ENCODE peak calls at places on chromosomes 2 and 18, in four cellular contexts. E, B, N and D are unnamed samples.

GRCh38 chr2:11419781-11420180 is 46.2 kb downstream of the E2F6 start:
- DNase-seq in E (no peak), B (peak), N (no peak), D (no peak)

GRCh38 chr2:68734688-68735525 is at the start of gene ARHGAP25:
- DNase-seq in E (no peak), B (no peak), N (no peak), D (no peak)

GRCh38 chr18:58205780-58206160 is 161.7 kb downstream of the NEDD4L start:
- DNase-seq in E (no peak), B (no peak), N (no peak), D (no peak)

GRCh38 chr2:101597347-101597944 is 100.1 kb upstream of the MAP4K4 start:
- DNase-seq in E (peak), B (peak), N (peak), D (no peak)

GRCh38 chr2:932320-933221 is 18.1 kb upstream of the SNTG2 start:
- DNase-seq in E (no peak), B (no peak), N (no peak), D (no peak)

GRCh38 chr2:121485039-121485438 is 45.6 kb upstream of the RNU4ATAC start:
- DNase-seq in E (no peak), B (peak), N (peak), D (no peak)

GRCh38 chr2:12714391-12715221 is 2.1 kb upstream of the TRIB2 start:
- DNase-seq in E (no peak), B (peak), N (no peak), D (no peak)

GRCh38 chr2:95323347-95324155 is 26.4 kb downstream of the KCNIP3 start:
- DNase-seq in E (peak), B (no peak), N (no peak), D (peak)

GRCh38 chr2:71611781-71612545 is 158.6 kb downstream of the DYSF start:
- DNase-seq in E (no peak), B (no peak), N (no peak), D (peak)

GRCh38 chr18:49161627-49162026 is 210.9 kb upstream of the SMAD7 start:
- DNase-seq in E (no peak), B (peak), N (no peak), D (no peak)

GRCh38 chr2:124763611-124764010 is 738.5 kb downstream of the CNTNAP5 start:
- DNase-seq in E (no peak), B (no peak), N (no peak), D (no peak)

GRCh38 chr18:30597202-30597601 is 445.3 kb downstream of the DSC3 start:
- DNase-seq in E (no peak), B (no peak), N (no peak), D (no peak)

GRCh38 chr2:132372276-132372675 is 44.3 kb upstream of the GPR39 start:
- DNase-seq in E (peak), B (no peak), N (no peak), D (no peak)

GRCh38 chr18:79486356-79487197 is 90.8 kb downstream of the NFATC1 start:
- DNase-seq in E (no peak), B (no peak), N (no peak), D (no peak)

GRCh38 chr2:915979-916378 is 34.7 kb upstream of the SNTG2 start:
- DNase-seq in E (no peak), B (no peak), N (no peak), D (no peak)

GRCh38 chr2:223613017-223613950 is 11.1 kb upstream of the SCG2 start:
- DNase-seq in E (peak), B (peak), N (peak), D (peak)

GRCh38 chr2:204982303-204982702 is 437.0 kb downstream of the PARD3B start:
- DNase-seq in E (peak), B (peak), N (no peak), D (no peak)

GRCh38 chr2:221455214-221455613 is 116.9 kb downstream of the EPHA4 start:
- DNase-seq in E (no peak), B (peak), N (no peak), D (no peak)

GRCh38 chr2:119960821-119961220 is 52.1 kb upstream of the EPB41L5 start:
- DNase-seq in E (no peak), B (peak), N (peak), D (no peak)

GRCh38 chr2:85601771-85602475 is 575 bp downstream of the TMEM150A start:
- DNase-seq in E (peak), B (peak), N (no peak), D (peak)

GRCh38 chr2:1744151-1744445 is 217 bp downstream of the PXDN start:
- DNase-seq in E (peak), B (peak), N (no peak), D (peak)

GRCh38 chr2:234187646-234188174 is 137.2 kb downstream of the SPP2 start:
- DNase-seq in E (no peak), B (no peak), N (no peak), D (no peak)

GRCh38 chr2:7508220-7508943 is 591.2 kb downstream of the RNF144A start:
- DNase-seq in E (no peak), B (no peak), N (no peak), D (no peak)

GRCh38 chr2:159710601-159711180 is 1.6 kb upstream of the MARCHF7 start:
- DNase-seq in E (no peak), B (peak), N (no peak), D (no peak)

GRCh38 chr2:171404719-171405118 is 29.1 kb downstream of the METTL8 start:
- DNase-seq in E (no peak), B (no peak), N (no peak), D (no peak)

GRCh38 chr2:146853741-146854444 is 990.9 kb upstream of the ACVR2A start:
- DNase-seq in E (no peak), B (peak), N (peak), D (no peak)

GRCh38 chr2:235021752-235022151 is 69.9 kb downstream of the SH3BP4 start:
- DNase-seq in E (peak), B (peak), N (no peak), D (no peak)

GRCh38 chr2:181203916-181204315 is 223.5 kb downstream of the UBE2E3 start:
- DNase-seq in E (no peak), B (peak), N (no peak), D (no peak)